ENCODE peak calls at places on chromosomes 11 and 22, in seven cellular contexts. U, H, N, F, V, K and G are unnamed samples. For H3K4me1, the result is how much of the 10 kb centered on the place peaks cover.

GRCh38 chr11:48075637-48076036 is 95.3 kb downstream of the PTPRJ start:
- DNase-seq in U (no peak), H (no peak), N (no peak), F (no peak), V (no peak), K (no peak), G (no peak)

GRCh38 chr11:20913113-20913512 is 243.7 kb downstream of the NELL1 start:
- DNase-seq in U (no peak), H (no peak), N (no peak), F (no peak), V (no peak), K (no peak), G (no peak)

GRCh38 chr11:132177106-132177505 is 806.7 kb downstream of the NTM start:
- DNase-seq in U (no peak), H (no peak), N (no peak), F (no peak), V (no peak), K (no peak), G (no peak)

GRCh38 chr11:65170058-65170534 is at the start of gene SPDYC:
- DNase-seq in U (no peak), H (no peak), N (no peak), F (no peak), V (no peak), K (no peak), G (no peak)

GRCh38 chr22:26033586-26033985 is 135.7 kb upstream of the SEZ6L start:
- DNase-seq in U (no peak), H (no peak), N (no peak), F (no peak), V (no peak), K (no peak), G (no peak)

GRCh38 chr11:46632502-46632901 is 15.1 kb downstream of the ATG13 start:
- DNase-seq in U (no peak), H (no peak), N (no peak), F (no peak), V (no peak), K (no peak), G (no peak)

GRCh38 chr11:75737314-75737713 is 19.7 kb downstream of the MOGAT2 start:
- DNase-seq in U (no peak), H (no peak), N (no peak), F (no peak), V (no peak), K (peak), G (no peak)

GRCh38 chr11:83816572-83817187 is 530.5 kb upstream of the CCDC90B start:
- DNase-seq in U (no peak), H (no peak), N (no peak), F (no peak), V (no peak), K (no peak), G (no peak)

GRCh38 chr11:12234216-12234615 is 123.8 kb downstream of the MICAL2 start:
- DNase-seq in U (no peak), H (no peak), N (no peak), F (no peak), V (peak), K (no peak), G (no peak)

GRCh38 chr11:117924631-117925170 is 4.5 kb downstream of the TMPRSS13 start:
- DNase-seq in U (no peak), H (no peak), N (no peak), F (no peak), V (no peak), K (no peak), G (no peak)

GRCh38 chr11:118229274-118229847 is 4.5 kb upstream of the JAML start:
- DNase-seq in U (no peak), H (no peak), N (no peak), F (no peak), V (no peak), K (no peak), G (no peak)

GRCh38 chr22:48819991-48820390 is 1007.7 kb downstream of the BRD1 start:
- DNase-seq in U (no peak), H (no peak), N (no peak), F (no peak), V (no peak), K (no peak), G (peak)

GRCh38 chr22:44956835-44957234 is 53.0 kb downstream of the PHF21B start:
- DNase-seq in U (no peak), H (no peak), N (no peak), F (no peak), V (no peak), K (no peak), G (no peak)

GRCh38 chr11:45663486-45664375 is 1.7 kb downstream of the CHST1 start:
- DNase-seq in U (no peak), H (no peak), N (peak), F (no peak), V (no peak), K (no peak), G (no peak)

GRCh38 chr11:70243912-70244652 is 26.4 kb upstream of the PPFIA1 start:
- DNase-seq in U (no peak), H (no peak), N (no peak), F (no peak), V (no peak), K (no peak), G (no peak)

GRCh38 chr11:63660972-63661371 is 10.2 kb downstream of the ATL3 start:
- DNase-seq in U (no peak), H (no peak), N (no peak), F (no peak), V (no peak), K (no peak), G (no peak)

GRCh38 chr22:45087802-45088201 is 75.9 kb upstream of the NUP50 start:
- DNase-seq in U (no peak), H (no peak), N (no peak), F (no peak), V (no peak), K (no peak), G (no peak)

GRCh38 chr11:124415356-124415923 is 9.2 kb downstream of the OR8B4 start:
- DNase-seq in U (no peak), H (no peak), N (no peak), F (no peak), V (no peak), K (no peak), G (no peak)

GRCh38 chr11:69448471-69449284 is 32.8 kb upstream of the LINC01488 start:
- DNase-seq in U (no peak), H (no peak), N (peak), F (no peak), V (no peak), K (no peak), G (no peak)

GRCh38 chr22:50250555-50251471 is at the start of gene HDAC10:
- DNase-seq in U (peak), H (no peak), N (peak), F (no peak), V (peak), K (peak), G (peak)

GRCh38 chr11:117574551-117574950 is 222.5 kb downstream of the DSCAML1 start:
- DNase-seq in U (no peak), H (no peak), N (no peak), F (no peak), V (no peak), K (no peak), G (no peak)

GRCh38 chr22:43228330-43228729 is 41.4 kb upstream of the TTLL12 start:
- DNase-seq in U (no peak), H (no peak), N (no peak), F (no peak), V (no peak), K (no peak), G (no peak)

GRCh38 chr22:50074551-50075042 is 10.6 kb downstream of the MLC1 start:
- DNase-seq in U (peak), H (no peak), N (peak), F (no peak), V (no peak), K (no peak), G (no peak)

GRCh38 chr11:134951305-134951700 is 539.3 kb upstream of the B3GAT1 start:
- DNase-seq in U (no peak), H (no peak), N (no peak), F (peak), V (peak), K (no peak), G (no peak)

GRCh38 chr22:31281733-31282132 is 10.6 kb downstream of the PIK3IP1 start:
- DNase-seq in U (no peak), H (no peak), N (no peak), F (no peak), V (no peak), K (no peak), G (no peak)

GRCh38 chr11:63710476-63711217 is 29.3 kb downstream of the RTN3 start:
- DNase-seq in U (no peak), H (no peak), N (no peak), F (no peak), V (no peak), K (no peak), G (no peak)

GRCh38 chr22:49080631-49081030 is 747.0 kb downstream of the BRD1 start:
- DNase-seq in U (no peak), H (no peak), N (no peak), F (no peak), V (no peak), K (no peak), G (no peak)

GRCh38 chr22:36180038-36180880 is 19.7 kb upstream of the APOL3 start:
- DNase-seq in U (peak), H (no peak), N (peak), F (peak), V (peak), K (peak), G (peak)

GRCh38 chr11:58530236-58530635 is 22.3 kb upstream of the OR5B21 start:
- DNase-seq in U (no peak), H (no peak), N (no peak), F (no peak), V (no peak), K (no peak), G (peak)

GRCh38 chr11:112382561-112382960 is 121.9 kb upstream of the PLET1 start:
- DNase-seq in U (no peak), H (no peak), N (no peak), F (no peak), V (no peak), K (no peak), G (no peak)

GRCh38 chr22:34696557-34696956 is 369.4 kb upstream of the ISX start:
- DNase-seq in U (no peak), H (no peak), N (no peak), F (peak), V (no peak), K (no peak), G (no peak)

GRCh38 chr11:133907841-133908241 is 48.9 kb downstream of the IGSF9B start:
- DNase-seq in U (no peak), H (no peak), N (no peak), F (no peak), V (no peak), K (no peak), G (no peak)

GRCh38 chr22:48089601-48090331 is 1327.3 kb downstream of the TBC1D22A start:
- DNase-seq in U (no peak), H (no peak), N (peak), F (no peak), V (peak), K (no peak), G (peak)

GRCh38 chr11:118202599-118203422 is 22.0 kb downstream of the JAML start:
- DNase-seq in U (peak), H (no peak), N (no peak), F (no peak), V (no peak), K (peak), G (peak)

GRCh38 chr11:8168485-8169257 is at the start of gene RIC3:
- DNase-seq in U (peak), H (no peak), N (peak), F (no peak), V (peak), K (peak), G (peak)

GRCh38 chr11:111660822-111661221 is 58.6 kb downstream of the SIK2 start:
- DNase-seq in U (no peak), H (no peak), N (no peak), F (no peak), V (no peak), K (no peak), G (no peak)

GRCh38 chr11:134863294-134863693 is 451.3 kb upstream of the B3GAT1 start:
- DNase-seq in U (no peak), H (no peak), N (no peak), F (no peak), V (no peak), K (no peak), G (no peak)

DNA sequence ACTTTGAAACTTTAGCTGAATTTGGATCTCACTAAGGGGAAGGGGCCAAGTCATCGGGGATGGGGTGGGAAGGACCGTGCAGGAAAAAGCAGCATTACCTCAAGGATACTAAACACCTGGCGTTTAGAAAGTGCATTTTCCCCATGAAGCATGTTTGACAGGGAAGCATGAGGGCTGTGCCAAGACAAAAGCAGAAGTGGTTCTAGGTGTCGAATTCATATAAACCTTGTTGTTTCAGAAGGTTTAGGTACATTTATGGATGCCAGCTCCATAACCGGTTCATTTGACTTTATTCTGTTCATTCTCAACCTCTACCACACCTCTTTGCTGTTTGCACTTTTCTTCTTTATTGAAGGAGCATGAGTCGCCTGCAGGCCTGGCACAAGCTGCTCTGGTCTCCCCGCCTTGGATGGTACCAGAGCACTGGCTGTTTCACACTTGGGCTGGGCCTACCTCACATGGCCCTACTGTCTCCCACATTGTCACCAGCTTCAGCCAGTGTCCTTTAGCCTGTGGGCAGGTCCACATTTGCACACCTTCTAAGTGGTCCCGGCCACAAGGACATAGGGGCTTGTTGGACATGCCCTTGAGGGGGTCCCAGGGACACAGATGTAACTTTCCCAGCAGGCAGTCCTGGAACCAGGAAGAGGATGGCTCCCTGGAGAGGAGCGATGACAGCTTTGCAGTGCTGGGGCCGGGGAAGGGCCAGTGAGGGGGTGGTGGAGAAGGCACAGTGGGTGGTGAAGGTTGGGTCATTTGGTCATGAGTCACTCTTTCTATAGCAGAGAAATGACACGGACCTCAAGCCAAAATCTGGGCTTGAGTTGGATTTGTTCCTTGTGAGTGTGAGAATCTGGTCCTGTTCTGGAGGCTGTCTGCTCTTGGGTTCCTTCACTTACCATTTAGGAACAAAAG is 3.2 kb upstream of the ST14 start:
- DNase-seq in U (no peak), H (no peak), N (no peak), F (no peak), V (no peak), K (no peak), G (no peak)
- H3K4me1 ChIP-seq in U (under half), H (under half), N (under half), F (under half), V (under half), K (under half), G (under half)

DNA sequence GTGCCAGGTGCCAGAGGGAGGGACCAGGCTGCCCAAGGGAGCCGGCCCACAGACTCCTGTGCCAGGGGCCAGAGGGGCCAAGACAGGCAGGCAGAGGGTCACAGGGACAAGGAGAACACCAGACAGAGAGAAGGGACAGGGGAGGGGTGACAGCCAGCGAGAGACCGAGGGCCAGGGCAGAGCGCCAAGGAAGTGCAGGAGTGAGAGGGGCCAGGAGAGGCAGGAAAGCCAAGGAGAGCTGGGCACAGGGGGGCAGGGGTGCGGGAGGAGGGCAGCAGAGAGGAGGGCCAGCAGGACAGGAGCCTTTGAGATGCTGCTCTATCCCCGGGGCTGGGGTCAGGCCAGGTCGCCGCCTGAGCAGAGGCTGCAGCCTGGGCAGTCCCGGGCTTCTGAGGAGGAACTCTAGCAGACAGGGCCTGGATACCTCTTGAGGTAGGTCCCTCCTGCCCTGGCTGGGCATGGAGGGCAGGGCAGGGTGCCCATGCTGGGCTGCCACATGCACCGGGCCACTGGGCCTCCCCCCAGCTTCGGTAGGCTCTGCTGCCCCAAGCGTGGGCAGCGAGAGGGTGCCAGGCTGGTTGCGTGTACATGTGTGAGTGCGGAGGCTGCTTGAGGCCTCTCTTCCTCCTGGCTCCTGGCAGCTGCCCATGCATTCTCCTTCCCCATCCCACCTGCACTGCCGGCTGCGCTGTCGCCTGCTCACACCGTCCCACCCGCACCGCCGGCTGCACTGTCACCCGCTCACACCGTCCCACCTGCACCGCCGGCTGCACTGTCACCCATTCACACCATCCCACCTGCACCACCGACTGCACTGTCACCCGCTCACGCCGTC is 12.2 kb downstream of the LSP1 start:
- DNase-seq in U (no peak), H (no peak), N (peak), F (no peak), V (no peak), K (peak), G (no peak)
- H3K4me1 ChIP-seq in U (under half), H (under half), N (under half), F (half or more), V (half or more), K (under half), G (under half)

GRCh38 chr22:19986410-19987341 is 29.9 kb downstream of the ARVCF start:
- DNase-seq in U (peak), H (no peak), N (peak), F (no peak), V (peak), K (peak), G (peak)
- H3K4me1 ChIP-seq in U (under half), H (under half), N (under half), F (half or more), V (half or more), K (under half), G (under half)

DNA sequence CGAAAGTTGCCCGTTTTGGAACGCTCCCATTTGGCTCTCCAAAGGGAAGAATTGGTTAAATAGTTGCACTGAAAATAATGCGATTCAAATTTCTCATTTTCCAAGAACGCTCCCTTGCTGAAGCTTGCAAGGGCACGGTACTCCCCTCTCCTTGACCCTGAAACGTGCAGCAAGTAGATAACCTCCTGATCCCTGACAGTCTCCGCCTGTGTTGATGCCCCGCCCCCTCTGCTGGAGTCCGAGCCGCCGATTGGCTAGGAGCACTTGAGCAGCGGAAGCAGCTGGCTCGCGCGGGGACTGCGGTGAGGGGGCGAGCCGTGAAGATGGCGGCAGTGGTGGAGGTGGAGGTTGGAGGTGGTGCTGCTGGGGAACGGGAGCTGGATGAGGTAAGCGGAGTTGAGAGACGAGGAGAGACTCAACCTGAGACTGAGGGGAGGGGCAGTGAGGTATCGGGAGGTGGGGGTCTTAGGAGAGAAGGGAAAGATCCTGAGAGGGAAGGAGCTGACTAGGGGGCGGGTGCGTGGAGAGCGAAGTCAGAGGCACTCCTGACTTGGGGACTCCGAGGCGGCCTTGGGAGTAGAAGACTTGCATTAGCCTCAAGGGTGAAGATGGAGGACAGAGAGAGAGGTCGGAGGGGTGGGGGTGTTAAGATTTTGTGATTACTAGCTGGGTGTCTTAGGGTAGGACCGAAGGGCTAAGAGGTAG is at the start of gene RNF121:
- DNase-seq in U (peak), H (peak), N (peak), F (peak), V (peak), K (peak), G (peak)
- H3K4me1 ChIP-seq in U (under half), H (under half), N (under half), F (half or more), V (under half), K (under half), G (under half)

DNA sequence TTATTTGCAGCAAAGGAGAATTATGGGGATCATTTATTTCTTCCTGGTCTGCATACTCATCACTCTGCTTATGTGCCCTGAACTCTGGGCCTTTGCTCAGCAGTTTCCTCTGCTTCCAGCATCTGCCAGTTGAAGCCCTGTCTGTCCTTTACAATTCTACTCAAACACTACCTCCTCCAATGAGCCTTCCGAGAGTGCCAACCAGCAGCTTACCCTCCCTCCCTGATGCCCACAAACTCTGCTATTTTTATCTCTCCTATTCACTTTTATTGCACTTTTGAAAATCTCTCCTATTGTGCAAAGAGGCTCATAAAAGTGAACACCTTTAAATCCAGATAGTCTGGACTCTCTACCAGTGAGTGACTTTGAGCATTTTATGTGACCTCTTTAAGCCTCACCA is 3.6 kb upstream of the ME3 start:
- DNase-seq in U (no peak), H (no peak), N (no peak), F (no peak), V (no peak), K (no peak), G (no peak)
- H3K4me1 ChIP-seq in U (under half), H (under half), N (under half), F (half or more), V (under half), K (under half), G (under half)